ENCODE peak calls at places on chromosomes 1 and 21, in five cellular contexts. One of them, this sample, is unnamed.

GRCh38 chr1:193036337-193037047 is 22.7 kb downstream of the UCHL5 start:
- DNase-seq in pancreas: no peak
- DNase-seq in NCI-H345: no peak
- DNase-seq in lung: no peak
- DNase-seq in right lobe of liver: no peak
- DNase-seq in this sample: no peak

GRCh38 chr1:86913399-86913895 is 479 bp downstream of the SELENOF start:
- DNase-seq in pancreas: peak; percentile 32
- DNase-seq in NCI-H345: peak; percentile 39
- DNase-seq in lung: no peak
- DNase-seq in right lobe of liver: peak; percentile 34
- DNase-seq in this sample: peak; percentile 43

GRCh38 chr1:36136535-36136934 is 11.5 kb upstream of the COL8A2 start:
- DNase-seq in pancreas: no peak
- DNase-seq in NCI-H345: no peak
- DNase-seq in lung: peak; percentile 46
- DNase-seq in right lobe of liver: no peak
- DNase-seq in this sample: no peak

GRCh38 chr1:209511169-209511568 is 72.3 kb upstream of the CAMK1G start:
- DNase-seq in pancreas: no peak
- DNase-seq in NCI-H345: no peak
- DNase-seq in lung: no peak
- DNase-seq in right lobe of liver: no peak
- DNase-seq in this sample: no peak

GRCh38 chr1:152442765-152443164 is 28.7 kb upstream of the CRNN start:
- DNase-seq in pancreas: no peak
- DNase-seq in NCI-H345: no peak
- DNase-seq in lung: no peak
- DNase-seq in right lobe of liver: no peak
- DNase-seq in this sample: peak; percentile 20

GRCh38 chr1:224223819-224224714 is 41.0 kb downstream of the DEGS1 start:
- DNase-seq in pancreas: no peak
- DNase-seq in NCI-H345: no peak
- DNase-seq in lung: no peak
- DNase-seq in right lobe of liver: no peak
- DNase-seq in this sample: no peak

GRCh38 chr1:25392881-25393280 is 27.7 kb downstream of the RHCE start:
- DNase-seq in pancreas: no peak
- DNase-seq in NCI-H345: no peak
- DNase-seq in lung: no peak
- DNase-seq in right lobe of liver: no peak
- DNase-seq in this sample: no peak

GRCh38 chr1:186617860-186618780 is 62.1 kb downstream of the PTGS2 start:
- DNase-seq in pancreas: peak; percentile 47
- DNase-seq in NCI-H345: peak; percentile 13
- DNase-seq in lung: peak; percentile 66
- DNase-seq in right lobe of liver: peak; percentile 54
- DNase-seq in this sample: peak; percentile 69

GRCh38 chr1:211352985-211353515 is 26.4 kb downstream of the TRAF5 start:
- DNase-seq in pancreas: no peak
- DNase-seq in NCI-H345: peak; percentile 34
- DNase-seq in lung: peak; percentile 61
- DNase-seq in right lobe of liver: peak; percentile 33
- DNase-seq in this sample: peak; percentile 37

GRCh38 chr1:230308039-230308438 is 118.1 kb downstream of the PGBD5 start:
- DNase-seq in pancreas: peak; percentile 76
- DNase-seq in NCI-H345: no peak
- DNase-seq in lung: peak; percentile 72
- DNase-seq in right lobe of liver: peak; percentile 72
- DNase-seq in this sample: no peak

GRCh38 chr1:230120949-230121381 is 53.9 kb downstream of the GALNT2 start:
- DNase-seq in pancreas: no peak
- DNase-seq in NCI-H345: no peak
- DNase-seq in lung: no peak
- DNase-seq in right lobe of liver: peak; percentile 54
- DNase-seq in this sample: peak; percentile 40

GRCh38 chr1:98315309-98315708 is 346.2 kb upstream of the SNX7 start:
- DNase-seq in pancreas: no peak
- DNase-seq in NCI-H345: no peak
- DNase-seq in lung: no peak
- DNase-seq in right lobe of liver: no peak
- DNase-seq in this sample: no peak

GRCh38 chr1:205680073-205680851 is at the start of gene SLC45A3:
- DNase-seq in pancreas: peak; percentile 43
- DNase-seq in NCI-H345: peak; percentile 65
- DNase-seq in lung: no peak
- DNase-seq in right lobe of liver: peak; percentile 60
- DNase-seq in this sample: peak; percentile 66

GRCh38 chr21:31893841-31894240 is 21.0 kb downstream of the HUNK start:
- DNase-seq in pancreas: no peak
- DNase-seq in NCI-H345: no peak
- DNase-seq in lung: no peak
- DNase-seq in right lobe of liver: no peak
- DNase-seq in this sample: no peak

GRCh38 chr1:81731989-81732388 is 68.7 kb upstream of the ADGRL2 start:
- DNase-seq in pancreas: no peak
- DNase-seq in NCI-H345: no peak
- DNase-seq in lung: no peak
- DNase-seq in right lobe of liver: no peak
- DNase-seq in this sample: no peak

GRCh38 chr21:36087362-36088138 is 17.7 kb downstream of the CBR1 start:
- DNase-seq in pancreas: no peak
- DNase-seq in NCI-H345: no peak
- DNase-seq in lung: no peak
- DNase-seq in right lobe of liver: no peak
- DNase-seq in this sample: no peak

GRCh38 chr1:100463809-100464424 is 74.0 kb upstream of the GPR88 start:
- DNase-seq in pancreas: peak; percentile 33
- DNase-seq in NCI-H345: no peak
- DNase-seq in lung: peak; percentile 44
- DNase-seq in right lobe of liver: peak; percentile 61
- DNase-seq in this sample: peak; percentile 79

GRCh38 chr1:42957229-42957879 is 1.3 kb downstream of the SLC2A1 start:
- DNase-seq in pancreas: no peak
- DNase-seq in NCI-H345: no peak
- DNase-seq in lung: no peak
- DNase-seq in right lobe of liver: no peak
- DNase-seq in this sample: no peak

GRCh38 chr1:24905355-24905978 is 24.6 kb downstream of the RUNX3 start:
- DNase-seq in pancreas: no peak
- DNase-seq in NCI-H345: no peak
- DNase-seq in lung: no peak
- DNase-seq in right lobe of liver: peak; percentile 6
- DNase-seq in this sample: no peak

GRCh38 chr1:209879539-209879938 is 51.8 kb downstream of the UTP25 start:
- DNase-seq in pancreas: no peak
- DNase-seq in NCI-H345: peak; percentile 62
- DNase-seq in lung: no peak
- DNase-seq in right lobe of liver: no peak
- DNase-seq in this sample: no peak

GRCh38 chr1:53498555-53499142 is 39.5 kb downstream of the DMRTB1 start:
- DNase-seq in pancreas: no peak
- DNase-seq in NCI-H345: no peak
- DNase-seq in lung: no peak
- DNase-seq in right lobe of liver: no peak
- DNase-seq in this sample: no peak

GRCh38 chr1:161953256-161953920 is 70.3 kb downstream of the OLFML2B start:
- DNase-seq in pancreas: no peak
- DNase-seq in NCI-H345: no peak
- DNase-seq in lung: no peak
- DNase-seq in right lobe of liver: no peak
- DNase-seq in this sample: no peak

GRCh38 chr1:98662354-98662665 is 789 bp downstream of the SNX7 start:
- DNase-seq in pancreas: no peak
- DNase-seq in NCI-H345: no peak
- DNase-seq in lung: no peak
- DNase-seq in right lobe of liver: no peak
- DNase-seq in this sample: no peak

GRCh38 chr1:33985656-33986055 is 121.8 kb downstream of the HMGB4 start:
- DNase-seq in pancreas: no peak
- DNase-seq in NCI-H345: no peak
- DNase-seq in lung: no peak
- DNase-seq in right lobe of liver: no peak
- DNase-seq in this sample: no peak

GRCh38 chr1:5992814-5993552 is 758 bp upstream of the NPHP4 start:
- DNase-seq in pancreas: no peak
- DNase-seq in NCI-H345: peak; percentile 39
- DNase-seq in lung: no peak
- DNase-seq in right lobe of liver: no peak
- DNase-seq in this sample: peak; percentile 42